ENCODE peak calls at places on chromosomes 2 and 18, in four cellular contexts. E is GM12865, Q is BE2C, P is fibroblast of pulmonary artery. N is an unnamed sample.

GRCh38 chr2:42098571-42099430 is 51.0 kb downstream of the PKDCC start:
- DNase-seq in E (no peak), Q (no peak), P (no peak), N (no peak)

GRCh38 chr2:20040489-20041172 is 10.8 kb downstream of the LAPTM4A start:
- DNase-seq in E (no peak), P (peak), Q (no peak), N (peak)

GRCh38 chr2:128690431-128690830 is 371.8 kb upstream of the HS6ST1 start:
- DNase-seq in E (no peak), Q (no peak), P (no peak), N (no peak)

GRCh38 chr2:119142822-119143221 is 15.7 kb downstream of the C1QL2 start:
- DNase-seq in Q (no peak), E (no peak), P (no peak), N (no peak)

GRCh38 chr2:181937473-181937872 is 45.9 kb downstream of the ITPRID2 start:
- DNase-seq in E (no peak), Q (no peak), P (peak), N (no peak)

GRCh38 chr2:220785181-220785580 is 786.9 kb downstream of the EPHA4 start:
- DNase-seq in P (no peak), Q (no peak), E (no peak), N (no peak)

GRCh38 chr2:239621611-239622010 is 220.8 kb upstream of the HDAC4 start:
- DNase-seq in P (no peak), Q (no peak), E (no peak), N (no peak)

GRCh38 chr2:212970132-212970531 is 181.3 kb downstream of the IKZF2 start:
- DNase-seq in Q (no peak), P (peak), E (no peak), N (no peak)

GRCh38 chr2:112768432-112768831 is 4.0 kb upstream of the CKAP2L start:
- DNase-seq in E (no peak), Q (no peak), P (peak), N (no peak)

GRCh38 chr2:79259296-79259695 is 99.7 kb upstream of the REG3A start:
- DNase-seq in P (no peak), E (no peak), Q (no peak), N (no peak)

GRCh38 chr2:190466819-190467444 is 58.8 kb downstream of the MFSD6 start:
- DNase-seq in Q (no peak), E (no peak), P (no peak), N (no peak)

GRCh38 chr2:190468814-190469569 is 60.8 kb downstream of the MFSD6 start:
- DNase-seq in P (peak), E (peak), Q (peak), N (peak)

GRCh38 chr2:190467575-190468083 is 59.5 kb downstream of the MFSD6 start:
- DNase-seq in Q (no peak), P (no peak), E (peak), N (peak)

GRCh38 chr2:190462611-190463010 is 54.5 kb downstream of the MFSD6 start:
- DNase-seq in E (no peak), P (no peak), Q (no peak), N (no peak)

GRCh38 chr2:190465060-190465459 is 56.9 kb downstream of the MFSD6 start:
- DNase-seq in P (no peak), E (peak), Q (no peak), N (no peak)
- H3K4me3 ChIP-seq in P (no peak), E (peak), Q (no peak), N (no peak)

DNA sequence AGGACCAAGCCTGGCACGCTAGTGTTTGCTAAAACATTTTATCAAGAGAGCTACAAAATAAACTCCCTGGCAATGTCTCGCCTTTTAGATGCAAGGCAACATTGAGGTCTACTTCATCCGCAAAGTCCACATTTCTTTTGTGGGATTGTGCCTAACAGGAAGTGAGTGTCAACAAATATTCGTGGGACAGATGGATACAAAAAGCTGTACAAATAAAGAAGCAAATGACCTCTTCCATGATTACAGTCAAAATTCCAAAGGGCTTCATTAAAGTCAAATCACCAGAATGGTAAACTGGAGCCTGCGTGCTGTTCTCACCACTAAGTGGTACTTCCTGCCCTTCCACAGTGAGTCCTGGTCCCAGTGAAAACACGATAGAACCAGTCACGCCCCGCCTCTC is 40.4 kb downstream of the L3MBTL4 start:
- DNase-seq in E (no peak), Q (no peak), P (no peak), N (no peak)
- H3K4me3 ChIP-seq in E (no peak), Q (no peak), P (no peak), N (no peak)

GRCh38 chr18:61894751-61895524 is 2.1 kb upstream of the RNF152 start:
- DNase-seq in Q (no peak), P (no peak), E (no peak), N (no peak)

GRCh38 chr18:61893971-61894750 is 1.4 kb upstream of the RNF152 start:
- DNase-seq in Q (peak), P (peak), E (peak), N (peak)

GRCh38 chr18:61891874-61892273 is 933 bp downstream of the RNF152 start:
- DNase-seq in E (no peak), P (no peak), Q (no peak), N (no peak)

GRCh38 chr18:61892683-61893303 is at the start of gene RNF152:
- DNase-seq in Q (peak), P (peak), E (peak), N (no peak)

DNA sequence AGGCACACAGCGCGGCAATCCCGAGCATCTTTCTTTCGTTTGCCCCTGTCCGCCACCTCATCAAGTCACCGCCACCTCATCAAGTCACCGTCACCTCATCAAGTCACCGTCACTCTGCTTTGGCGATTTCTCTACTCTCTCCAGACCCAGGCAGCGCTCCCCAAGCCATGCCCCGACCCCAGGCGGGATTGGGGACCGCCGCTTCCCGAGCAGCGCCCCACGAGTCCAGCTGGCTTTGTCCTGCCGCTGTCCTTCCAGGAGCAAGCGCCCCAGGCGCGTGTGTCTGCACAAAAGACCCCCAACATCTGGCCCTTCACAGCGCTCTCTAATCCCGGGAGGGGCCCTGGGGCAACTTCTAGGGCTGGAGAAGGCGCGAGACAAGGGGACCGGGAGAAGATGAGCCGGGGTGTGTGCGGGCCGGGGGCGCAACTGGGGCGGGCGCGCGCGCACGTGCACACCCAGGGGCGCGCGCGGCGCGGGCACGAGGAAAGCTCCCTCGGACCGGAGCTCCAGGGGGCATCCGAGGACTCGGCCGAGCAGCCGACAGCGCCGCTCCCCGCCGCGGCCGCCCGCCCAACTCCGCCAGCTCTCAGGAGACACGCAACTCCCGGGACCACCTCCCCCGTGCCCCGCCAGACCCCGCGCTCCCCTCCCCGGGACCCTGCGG is 630 bp upstream of the RNF152 start:
- DNase-seq in P (peak), Q (peak), E (peak), N (peak)
- H3K4me3 ChIP-seq in P (peak), Q (peak), E (peak), N (peak)

GRCh38 chr2:127087780-127088495 is 19.0 kb downstream of the BIN1 start:
- DNase-seq in E (no peak), Q (no peak), P (no peak), N (no peak)
- H3K4me3 ChIP-seq in E (no peak), Q (no peak), P (no peak), N (no peak)

GRCh38 chr18:7760967-7761946 is 194.1 kb downstream of the PTPRM start:
- DNase-seq in Q (no peak), P (peak), E (no peak), N (no peak)
- H3K4me3 ChIP-seq in Q (no peak), P (no peak), E (no peak), N (no peak)

N was measured in MG63.